ENCODE peak calls at places on chromosomes 7 and 10, in six cellular contexts. R is fibroblast of pulmonary artery; Y is natural killer cell treated with Interleukin-12 subunit alpha and Interleukin-12 subunit beta and Interleukin-15 and Interleukin-18, amount 100 ng/mL, for 72 hours; D is CD4-positive, alpha-beta T cell; W is T-helper 17 cell; S is stimulated activated CD8-positive, alpha-beta memory T cell treated with anti-CD3 and anti-CD28 coated beads, Interleukin-15, amount 100 ng/mL, for 1 hour. H is an unnamed sample.

GRCh38 chr10:112191223-112191622 is 7.7 kb upstream of the GPAM start:
- DNase-seq in R (no peak), D (no peak), Y (no peak), S (no peak), W (no peak), H (no peak)

GRCh38 chr10:100534726-100535125 is 1.0 kb upstream of the HIF1AN start:
- DNase-seq in R (no peak), Y (no peak), W (no peak), S (no peak), D (no peak), H (no peak)

GRCh38 chr7:112866424-112866823 is 76.2 kb upstream of the TMEM168 start:
- DNase-seq in R (no peak), W (no peak), D (no peak), S (no peak), Y (no peak), H (no peak)

GRCh38 chr7:106177738-106178592 is 65.9 kb upstream of the SYPL1 start:
- DNase-seq in Y (no peak), W (no peak), S (no peak), D (no peak), R (no peak), H (no peak)

GRCh38 chr7:722847-723246 is 3.7 kb upstream of the DNAAF5 start:
- DNase-seq in S (no peak), D (no peak), Y (no peak), R (no peak), W (no peak), H (no peak)

GRCh38 chr7:113321201-113321600 is 202.8 kb upstream of the SMIM30 start:
- DNase-seq in D (no peak), S (no peak), W (no peak), Y (no peak), R (no peak), H (no peak)

GRCh38 chr7:154789404-154789803 is 213.5 kb downstream of the PAXIP1 start:
- DNase-seq in W (no peak), S (no peak), D (no peak), Y (no peak), R (no peak), H (no peak)

GRCh38 chr10:63084690-63085377 is 48.3 kb upstream of the NRBF2 start:
- DNase-seq in W (no peak), R (no peak), S (no peak), Y (no peak), D (no peak), H (no peak)

GRCh38 chr7:101243786-101244384 is 996 bp downstream of the FIS1 start:
- DNase-seq in S (no peak), R (peak; percentile 35), Y (peak; percentile 83), D (no peak), W (no peak), H (no peak)

GRCh38 chr7:9691286-9691685 is 1257.9 kb downstream of the NXPH1 start:
- DNase-seq in S (no peak), W (no peak), Y (no peak), R (no peak), D (no peak), H (no peak)

GRCh38 chr10:83432296-83433045 is 706.8 kb upstream of the GHITM start:
- DNase-seq in Y (no peak), W (no peak), S (no peak), R (peak; percentile 49), D (no peak), H (no peak)

GRCh38 chr7:143027032-143027431 is at the start of gene OR9A2:
- DNase-seq in R (no peak), W (no peak), S (no peak), D (no peak), Y (no peak), H (no peak)

GRCh38 chr10:95319239-95319638 is 28.4 kb upstream of the PDLIM1 start:
- DNase-seq in Y (no peak), W (no peak), S (no peak), D (no peak), R (no peak), H (no peak)

GRCh38 chr7:130844811-130845580 is 111.0 kb upstream of the KLF14 start:
- DNase-seq in Y (no peak), R (peak; percentile 41), D (no peak), W (no peak), S (no peak), H (no peak)

GRCh38 chr10:64977912-64978311 is 1456.7 kb downstream of the REEP3 start:
- DNase-seq in W (no peak), S (no peak), Y (no peak), D (no peak), R (peak; percentile 2), H (no peak)

GRCh38 chr10:132890301-132890700 is 52.1 kb downstream of the CFAP46 start:
- DNase-seq in R (no peak), Y (peak; percentile 39), D (no peak), W (no peak), S (no peak), H (no peak)

GRCh38 chr7:7867835-7868234 is 100.8 kb upstream of the GLCCI1 start:
- DNase-seq in W (no peak), R (no peak), D (no peak), S (no peak), Y (no peak), H (no peak)

GRCh38 chr7:22700559-22701002 is 26.4 kb upstream of the IL6 start:
- DNase-seq in D (no peak), Y (no peak), W (no peak), R (peak; percentile 90), S (no peak), H (no peak)

GRCh38 chr10:44921061-44921460 is 9.9 kb downstream of the TMEM72 start:
- DNase-seq in S (no peak), R (no peak), D (no peak), W (no peak), Y (no peak), H (no peak)

GRCh38 chr7:142463401-142463850 is 205.6 kb upstream of the PRSS58 start:
- DNase-seq in W (no peak), Y (no peak), D (no peak), R (no peak), S (no peak), H (no peak)

GRCh38 chr10:133388973-133389818 is 4.8 kb upstream of the MTG1 start:
- DNase-seq in Y (no peak), D (no peak), S (no peak), W (no peak), R (no peak), H (no peak)

GRCh38 chr10:65949543-65949942 is 976.3 kb upstream of the LRRTM3 start:
- DNase-seq in Y (no peak), R (no peak), W (no peak), S (no peak), D (no peak), H (no peak)

GRCh38 chr7:47484923-47485639 is 96.8 kb downstream of the TNS3 start:
- DNase-seq in Y (no peak), W (no peak), S (no peak), R (no peak), D (no peak), H (no peak)

GRCh38 chr7:96344236-96344635 is 22.3 kb upstream of the SLC25A13 start:
- DNase-seq in W (no peak), Y (no peak), S (no peak), R (no peak), D (no peak), H (no peak)

GRCh38 chr10:53843691-53844362 is 957.2 kb downstream of the PCDH15 start:
- DNase-seq in W (no peak), R (peak; percentile 29), S (no peak), Y (no peak), D (no peak), H (no peak)

GRCh38 chr10:59734063-59734462 is 19.2 kb downstream of the MRLN start:
- DNase-seq in D (no peak), S (no peak), W (no peak), Y (no peak), R (no peak), H (no peak)

GRCh38 chr7:78438433-78438832 is 639.9 kb downstream of the PHTF2 start:
- DNase-seq in R (no peak), Y (no peak), S (no peak), D (no peak), W (no peak), H (no peak)

GRCh38 chr10:86654411-86655172 is at the start of gene OPN4:
- DNase-seq in S (no peak), R (no peak), D (no peak), W (no peak), Y (peak; percentile 51), H (no peak)

GRCh38 chr10:85623342-85623741 is 743.3 kb downstream of the GRID1 start:
- DNase-seq in W (no peak), Y (no peak), D (no peak), S (no peak), R (no peak), H (no peak)

GRCh38 chr10:126229701-126230100 is 158.6 kb downstream of the ADAM12 start:
- DNase-seq in R (no peak), S (no peak), W (no peak), D (no peak), Y (no peak), H (no peak)

GRCh38 chr10:24762161-24762924 is 38.7 kb upstream of the ARHGAP21 start:
- DNase-seq in S (no peak), D (no peak), Y (no peak), R (peak; percentile 57), W (no peak), H (no peak)

GRCh38 chr10:36336315-36336714 is 694.2 kb upstream of the FZD8 start:
- DNase-seq in W (no peak), Y (no peak), S (no peak), D (no peak), R (peak; percentile 29), H (no peak)

GRCh38 chr10:9828110-9828509 is 1189.6 kb upstream of the CELF2 start:
- DNase-seq in W (no peak), Y (no peak), S (no peak), R (no peak), D (no peak), H (no peak)

GRCh38 chr7:132075573-132075972 is 500.7 kb downstream of the PLXNA4 start:
- DNase-seq in W (no peak), S (no peak), Y (no peak), R (no peak), D (no peak), H (no peak)

GRCh38 chr7:30795161-30795943 is 24.1 kb downstream of the MINDY4 start:
- DNase-seq in S (no peak), R (no peak), D (no peak), W (no peak), Y (no peak), H (no peak)

GRCh38 chr7:12638851-12639467 is 48.5 kb upstream of the ARL4A start:
- DNase-seq in R (peak; percentile 59), S (no peak), W (no peak), Y (no peak), D (no peak), H (peak; percentile 30)

GRCh38 chr10:95782274-95782830 is 26.4 kb downstream of the ENTPD1 start:
- DNase-seq in R (no peak), D (no peak), Y (no peak), W (no peak), S (no peak), H (no peak)

GRCh38 chr7:121126801-121127534 is 138.5 kb downstream of the CPED1 start:
- DNase-seq in Y (no peak), R (peak; percentile 70), W (no peak), S (no peak), D (no peak), H (no peak)

GRCh38 chr7:282621-283020 is 7.3 kb upstream of the FOXL3 start:
- DNase-seq in Y (no peak), S (no peak), W (no peak), D (no peak), R (no peak), H (no peak)